ENCODE peak calls at places on chromosome 6, in eight cellular contexts. M is DMS153, N is immature natural killer cell, L is Calu3, A is fibroblast of the aortic adventitia, J is PC-3, Q is KG1, V is kidney glomerular epithelial cell. I is an unnamed sample.
A peak's percentile ranks its signal among the peaks of the same experiment; 100 is the strongest.

GRCh38 chr6:37319156-37319555 is 34.6 kb upstream of the RNF8 start:
- DNase-seq in M (no peak), N (no peak), L (no peak), A (no peak), J (no peak), Q (no peak), V (no peak), I (no peak)

GRCh38 chr6:20402181-20403079 is 751 bp downstream of the E2F3 start:
- DNase-seq in M (peak; percentile 25), N (peak; percentile 60), L (peak; percentile 66), A (no peak), J (peak; percentile 60), Q (no peak), V (peak; percentile 31), I (peak; percentile 16)

GRCh38 chr6:90860822-90861601 is 274.1 kb upstream of the MAP3K7 start:
- DNase-seq in M (no peak), N (no peak), L (no peak), A (no peak), J (peak; percentile 10), Q (no peak), V (no peak), I (peak; percentile 34)

GRCh38 chr6:52995913-52996685 is 1.0 kb upstream of the GSTA4 start:
- DNase-seq in M (no peak), N (no peak), L (peak; percentile 39), A (peak; percentile 88), J (peak; percentile 75), Q (peak; percentile 64), V (peak; percentile 58), I (peak; percentile 76)

GRCh38 chr6:16217156-16217721 is 21.1 kb upstream of the GMPR start:
- DNase-seq in M (no peak), N (no peak), L (no peak), A (no peak), J (no peak), Q (no peak), V (no peak), I (no peak)

GRCh38 chr6:32967151-32968091 is 973 bp upstream of the BRD2 start:
- DNase-seq in M (peak; percentile 56), N (no peak), L (peak; percentile 66), A (peak; percentile 57), J (peak; percentile 64), Q (peak; percentile 56), V (peak; percentile 55), I (peak; percentile 59)

GRCh38 chr6:56724455-56724854 is 81.8 kb upstream of the DST start:
- DNase-seq in M (no peak), N (no peak), L (no peak), A (peak; percentile 83), J (no peak), Q (no peak), V (no peak), I (no peak)

GRCh38 chr6:17336425-17336824 is 55.3 kb downstream of the RBM24 start:
- DNase-seq in M (no peak), N (no peak), L (no peak), A (no peak), J (no peak), Q (no peak), V (no peak), I (no peak)

GRCh38 chr6:32175322-32175710 is 568 bp downstream of the AGPAT1 start:
- DNase-seq in M (no peak), N (no peak), L (no peak), A (no peak), J (no peak), Q (no peak), V (no peak), I (no peak)

GRCh38 chr6:148441454-148441911 is 98.8 kb downstream of the SASH1 start:
- DNase-seq in M (peak; percentile 66), N (no peak), L (no peak), A (peak; percentile 71), J (peak; percentile 95), Q (no peak), V (peak; percentile 85), I (peak; percentile 93)

I was measured in bronchial epithelial cell.